ENCODE peak calls at places on chromosomes 16 and 17, in four cellular contexts. I, G, Z and C are unnamed samples.

GRCh38 chr16:75471723-75472634 is 7.5 kb upstream of the TMEM170A start:
- DNase-seq in I (peak), G (peak), Z (no peak), C (peak)

GRCh38 chr17:74777884-74778490 is 1.8 kb upstream of the NAT9 start:
- DNase-seq in Z (no peak), I (no peak), G (no peak), C (no peak)

GRCh38 chr17:3974138-3974687 is 10.0 kb upstream of the ATP2A3 start:
- DNase-seq in Z (no peak), G (no peak), I (no peak), C (no peak)

GRCh38 chr17:54754560-54754959 is 146.1 kb upstream of the TOM1L1 start:
- DNase-seq in I (no peak), G (no peak), Z (no peak), C (no peak)

GRCh38 chr16:86883583-86884188 is 305.3 kb downstream of the FOXL1 start:
- DNase-seq in I (no peak), Z (no peak), G (no peak), C (no peak)

GRCh38 chr16:17544304-17544703 is 73.5 kb upstream of the XYLT1 start:
- DNase-seq in Z (no peak), I (no peak), G (no peak), C (no peak)

GRCh38 chr17:16980813-16981731 is 9.2 kb upstream of the TNFRSF13B start:
- DNase-seq in I (no peak), G (no peak), Z (peak), C (no peak)

GRCh38 chr16:80253741-80254140 is 287.1 kb upstream of the DYNLRB2 start:
- DNase-seq in G (no peak), Z (no peak), I (no peak), C (no peak)

GRCh38 chr17:45131616-45132301 is 556 bp downstream of the PLCD3 start:
- DNase-seq in G (peak), Z (no peak), I (no peak), C (no peak)

GRCh38 chr17:46124695-46125592 is 68.3 kb downstream of the KANSL1 start:
- DNase-seq in Z (no peak), G (no peak), I (no peak), C (no peak)

GRCh38 chr17:78375401-78376079 is 2.9 kb upstream of the PGS1 start:
- DNase-seq in G (no peak), I (peak), Z (peak), C (no peak)

GRCh38 chr17:53462393-53462811 is 360.3 kb upstream of the KIF2B start:
- DNase-seq in Z (no peak), I (no peak), G (no peak), C (no peak)

GRCh38 chr16:87956771-87957279 is 5.6 kb downstream of the BANP start:
- DNase-seq in I (peak), G (no peak), Z (no peak), C (no peak)

GRCh38 chr17:40515491-40516041 is 14.1 kb upstream of the TNS4 start:
- DNase-seq in G (no peak), Z (no peak), I (no peak), C (no peak)

GRCh38 chr16:57788252-57788841 is 13.9 kb downstream of the KIFC3 start:
- DNase-seq in Z (no peak), I (no peak), G (no peak), C (no peak)

GRCh38 chr17:65659512-65659911 is 98.1 kb upstream of the AXIN2 start:
- DNase-seq in I (no peak), G (no peak), Z (no peak), C (no peak)

GRCh38 chr17:732788-733720 is 658 bp downstream of the TLCD3A start:
- DNase-seq in I (peak), Z (peak), G (peak), C (peak)

GRCh38 chr16:1430759-1431496 is at the start of gene PERCC1:
- DNase-seq in G (no peak), Z (no peak), I (no peak), C (no peak)

GRCh38 chr17:81163703-81164413 is 1.4 kb upstream of the PVALEF start:
- DNase-seq in G (no peak), Z (no peak), I (no peak), C (no peak)

GRCh38 chr17:64056269-64057005 is 36.0 kb upstream of the ICAM2 start:
- DNase-seq in I (no peak), Z (no peak), G (peak), C (no peak)

GRCh38 chr16:48365601-48366164 is 19.5 kb downstream of the SIAH1 start:
- DNase-seq in G (peak), I (peak), Z (peak), C (peak)

GRCh38 chr17:5705081-5705875 is 121.0 kb upstream of the NLRP1 start:
- DNase-seq in G (no peak), Z (no peak), I (no peak), C (no peak)

GRCh38 chr17:29193146-29193545 is 12.9 kb upstream of the MYO18A start:
- DNase-seq in G (no peak), Z (no peak), I (no peak), C (no peak)

GRCh38 chr16:80557037-80557436 is 16.2 kb downstream of the DYNLRB2 start:
- DNase-seq in I (no peak), Z (no peak), G (no peak), C (no peak)

GRCh38 chr17:31052187-31052889 is 42.4 kb upstream of the NF1 start:
- DNase-seq in G (peak), I (peak), Z (peak), C (peak)

GRCh38 chr16:76913046-76913445 is 277.9 kb upstream of the MON1B start:
- DNase-seq in I (no peak), Z (no peak), G (no peak), C (no peak)